ENCODE peak calls at places on chromosomes 11 and 22, in six cellular contexts. G is aorta, T is HFF-Myc, V is DND-41, X is ovary, M is uterus. J is an unnamed sample.

GRCh38 chr11:125164422-125165110 is at the start of gene PKNOX2:
- DNase-seq in G (peak; percentile 95), T (no peak), V (no peak), X (peak; percentile 87), M (peak; percentile 77), J (peak; percentile 52)

GRCh38 chr11:96105197-96105895 is 181.4 kb upstream of the MTMR2 start:
- DNase-seq in G (no peak), T (no peak), V (no peak), X (no peak), M (no peak), J (no peak)

GRCh38 chr11:81026008-81026407 is 1585.2 kb upstream of the TENM4 start:
- DNase-seq in G (no peak), T (no peak), V (no peak), X (no peak), M (no peak), J (no peak)

GRCh38 chr11:102799656-102800339 is 1.8 kb upstream of the MMP1 start:
- DNase-seq in G (no peak), T (peak; percentile 50), V (no peak), X (no peak), M (no peak), J (no peak)

GRCh38 chr11:125626381-125626950 is 1.5 kb downstream of the CHEK1 start:
- DNase-seq in G (no peak), T (peak; percentile 84), V (peak; percentile 70), X (no peak), M (no peak), J (no peak)

GRCh38 chr11:60854847-60855725 is 664 bp downstream of the PTGDR2 start:
- DNase-seq in G (peak; percentile 42), T (no peak), V (no peak), X (no peak), M (no peak), J (no peak)

GRCh38 chr11:132035736-132036135 is 665.3 kb downstream of the NTM start:
- DNase-seq in G (no peak), T (no peak), V (no peak), X (no peak), M (no peak), J (no peak)

GRCh38 chr11:60197442-60197841 is 14.6 kb upstream of the MS4A6A start:
- DNase-seq in G (no peak), T (no peak), V (no peak), X (no peak), M (no peak), J (no peak)

GRCh38 chr11:83068573-83068972 is 3.1 kb downstream of the RAB30 start:
- DNase-seq in G (no peak), T (no peak), V (no peak), X (no peak), M (no peak), J (no peak)

GRCh38 chr22:28024422-28024888 is 105.4 kb upstream of the PITPNB start:
- DNase-seq in G (peak; percentile 50), T (no peak), V (no peak), X (no peak), M (no peak), J (no peak)

GRCh38 chr11:119523801-119524200 is 100.8 kb upstream of the THY1 start:
- DNase-seq in G (peak; percentile 46), T (no peak), V (no peak), X (no peak), M (no peak), J (no peak)

GRCh38 chr11:47784785-47785381 is 17.7 kb upstream of the FNBP4 start:
- DNase-seq in G (no peak), T (no peak), V (no peak), X (no peak), M (no peak), J (no peak)

GRCh38 chr11:85663080-85663729 is 1.7 kb downstream of the CREBZF start:
- DNase-seq in G (no peak), T (no peak), V (no peak), X (no peak), M (no peak), J (no peak)

GRCh38 chr11:135027461-135027860 is 615.4 kb upstream of the B3GAT1 start:
- DNase-seq in G (no peak), T (no peak), V (peak; percentile 70), X (no peak), M (no peak), J (no peak)

GRCh38 chr11:24407733-24408132 is 89.1 kb upstream of the LUZP2 start:
- DNase-seq in G (no peak), T (no peak), V (no peak), X (no peak), M (no peak), J (no peak)

GRCh38 chr22:49068861-49069260 is 758.8 kb downstream of the BRD1 start:
- DNase-seq in G (no peak), T (no peak), V (no peak), X (no peak), M (no peak), J (peak; percentile 17)

GRCh38 chr11:60899021-60899936 is 7.1 kb downstream of the PRPF19 start:
- DNase-seq in G (no peak), T (peak; percentile 58), V (peak; percentile 50), X (no peak), M (peak; percentile 34), J (no peak)

GRCh38 chr11:46391578-46392420 is at the start of gene CHRM4:
- DNase-seq in G (no peak), T (no peak), V (no peak), X (no peak), M (no peak), J (no peak)

GRCh38 chr11:121524233-121524631 is 71.5 kb upstream of the SORL1-AS1 start:
- DNase-seq in G (no peak), T (peak; percentile 65), V (no peak), X (no peak), M (no peak), J (peak; percentile 41)

GRCh38 chr11:87219266-87219665 is 181.5 kb downstream of the TMEM135 start:
- DNase-seq in G (no peak), T (no peak), V (peak; percentile 24), X (no peak), M (no peak), J (no peak)

GRCh38 chr11:61375709-61376108 is 13.5 kb downstream of the TMEM138 start:
- DNase-seq in G (no peak), T (no peak), V (no peak), X (no peak), M (no peak), J (no peak)

GRCh38 chr22:44724416-44724815 is 22.4 kb downstream of the PRR5 start:
- DNase-seq in G (no peak), T (no peak), V (no peak), X (no peak), M (no peak), J (no peak)

GRCh38 chr11:59680287-59681154 is 11.7 kb upstream of the PATL1 start:
- DNase-seq in G (no peak), T (no peak), V (peak; percentile 69), X (peak; percentile 47), M (peak; percentile 59), J (no peak)

GRCh38 chr11:65213322-65214211 is 31.8 kb downstream of the CAPN1 start:
- DNase-seq in G (no peak), T (no peak), V (no peak), X (no peak), M (no peak), J (no peak)

GRCh38 chr11:134369656-134370525 is 38.1 kb downstream of the GLB1L2 start:
- DNase-seq in G (peak; percentile 51), T (no peak), V (no peak), X (no peak), M (no peak), J (peak; percentile 25)

GRCh38 chr11:26017903-26018750 is 313.8 kb upstream of the ANO3 start:
- DNase-seq in G (no peak), T (no peak), V (no peak), X (no peak), M (no peak), J (no peak)

GRCh38 chr11:125514336-125515101 is 18.5 kb upstream of the FEZ1 start:
- DNase-seq in G (no peak), T (no peak), V (peak; percentile 65), X (no peak), M (no peak), J (no peak)

GRCh38 chr22:45240137-45240809 is 421 bp downstream of the KIAA0930 start:
- DNase-seq in G (no peak), T (no peak), V (peak; percentile 52), X (no peak), M (peak; percentile 34), J (no peak)

GRCh38 chr22:29477919-29478318 is 2.1 kb upstream of the NEFH start:
- DNase-seq in G (no peak), T (no peak), V (peak; percentile 23), X (no peak), M (no peak), J (no peak)
- H3K4me3 ChIP-seq in G (no peak overlapping the region), T (no peak overlapping the region), V (no peak overlapping the region), X (no peak overlapping the region), M (no peak overlapping the region), J (peak overlapping the region; percentile 53)

GRCh38 chr11:833114-833791 is 501 bp downstream of the CD151 start:
- DNase-seq in G (peak; percentile 89), T (no peak), V (no peak), X (no peak), M (no peak), J (no peak)

GRCh38 chr11:830295-831131 is 2.2 kb upstream of the CD151 start:
- DNase-seq in G (peak; percentile 91), T (no peak), V (peak; percentile 54), X (peak; percentile 73), M (peak; percentile 73), J (no peak)

GRCh38 chr11:831132-831864 is 1.5 kb upstream of the CD151 start:
- DNase-seq in G (no peak), T (no peak), V (no peak), X (no peak), M (no peak), J (no peak)

GRCh38 chr11:832529-833113 is at the start of gene CD151:
- DNase-seq in G (no peak), T (no peak), V (no peak), X (no peak), M (no peak), J (no peak)

GRCh38 chr11:831951-832528 is 712 bp upstream of the CD151 start:
- DNase-seq in G (no peak), T (no peak), V (no peak), X (no peak), M (no peak), J (no peak)
- H3K4me3 ChIP-seq in G (no peak overlapping the region), T (peak overlapping the region; percentile 43), V (peak overlapping the region; percentile 49), X (peak overlapping the region; percentile 51), M (peak overlapping the region; percentile 64), J (peak overlapping the region; percentile 62)

GRCh38 chr22:32477608-32478007 is 3.0 kb downstream of the FBXO7 start:
- DNase-seq in G (no peak), T (no peak), V (no peak), X (no peak), M (no peak), J (no peak)
- H3K4me3 ChIP-seq in G (no peak overlapping the region), T (no peak overlapping the region), V (no peak overlapping the region), X (no peak overlapping the region), M (no peak overlapping the region), J (peak overlapping the region; percentile 91)

GRCh38 chr11:8870461-8871282 is 40.3 kb upstream of the AKIP1 start:
- DNase-seq in G (peak; percentile 79), T (no peak), V (peak; percentile 63), X (peak; percentile 66), M (peak; percentile 64), J (no peak)
- H3K4me3 ChIP-seq in G (peak overlapping the region; percentile 94), T (peak overlapping the region; percentile 71), V (peak overlapping the region; percentile 60), X (peak overlapping the region; percentile 91), M (peak overlapping the region; percentile 93), J (peak overlapping the region; percentile 82)

J was measured in dorsolateral prefrontal cortex.